ENCODE peak calls at places on chromosomes 11 and 22, in eight cellular contexts. F is transverse colon, K is fibroblast of lung, B is GM12864, J is nephron progenitor cell, G is Calu3, I is brain microvascular endothelial cell, Z is H9. T is an unnamed sample.

GRCh38 chr11:65539401-65540289 is 14.8 kb downstream of the SCYL1 start:
- DNase-seq in F (peak), K (no peak), B (no peak), J (no peak), G (peak), I (no peak), Z (peak), T (peak)

GRCh38 chr11:24900524-24900923 is 403.7 kb downstream of the LUZP2 start:
- DNase-seq in F (no peak), K (no peak), B (no peak), J (no peak), G (no peak), I (no peak), Z (no peak), T (peak)

GRCh38 chr11:130179396-130180306 is 20.1 kb downstream of the ST14 start:
- DNase-seq in F (peak), K (no peak), B (no peak), J (peak), G (peak), I (no peak), Z (no peak), T (no peak)

GRCh38 chr22:20244250-20244648 is 23.9 kb downstream of the RTN4R start:
- DNase-seq in F (no peak), K (no peak), B (no peak), J (no peak), G (no peak), I (no peak), Z (no peak), T (no peak)

GRCh38 chr11:78313181-78313788 is 104.3 kb downstream of the GAB2 start:
- DNase-seq in F (peak), K (peak), B (no peak), J (no peak), G (no peak), I (peak), Z (no peak), T (no peak)

GRCh38 chr11:110349109-110349996 is 52.9 kb upstream of the RDX start:
- DNase-seq in F (no peak), K (peak), B (peak), J (no peak), G (no peak), I (no peak), Z (no peak), T (peak)

GRCh38 chr11:111438846-111439520 is 59.9 kb upstream of the POU2AF1 start:
- DNase-seq in F (peak), K (no peak), B (no peak), J (no peak), G (no peak), I (no peak), Z (no peak), T (no peak)

GRCh38 chr22:31980628-31981027 is 36.3 kb downstream of the YWHAH start:
- DNase-seq in F (no peak), K (no peak), B (no peak), J (no peak), G (no peak), I (no peak), Z (no peak), T (no peak)

GRCh38 chr22:20117656-20118571 is 888 bp upstream of the TRMT2A start:
- DNase-seq in F (peak), K (peak), B (no peak), J (peak), G (peak), I (peak), Z (no peak), T (peak)

GRCh38 chr11:3830741-3831140 is 10.0 kb downstream of the RHOG start:
- DNase-seq in F (no peak), K (no peak), B (no peak), J (no peak), G (no peak), I (no peak), Z (no peak), T (no peak)

GRCh38 chr11:2269601-2270321 is 627 bp downstream of the ASCL2 start:
- DNase-seq in F (peak), K (peak), B (no peak), J (peak), G (no peak), I (no peak), Z (peak), T (peak)

GRCh38 chr11:116217441-116217840 is 555.3 kb downstream of the BUD13 start:
- DNase-seq in F (no peak), K (no peak), B (no peak), J (no peak), G (no peak), I (no peak), Z (no peak), T (no peak)

GRCh38 chr11:7436657-7437056 is 48.6 kb upstream of the OLFML1 start:
- DNase-seq in F (no peak), K (no peak), B (peak), J (no peak), G (no peak), I (no peak), Z (no peak), T (peak)

GRCh38 chr22:26512149-26512793 is at the start of gene TFIP11:
- DNase-seq in F (peak), K (peak), B (peak), J (peak), G (peak), I (peak), Z (peak), T (peak)

GRCh38 chr11:20158597-20159257 is 1.5 kb downstream of the DBX1 start:
- DNase-seq in F (peak), K (peak), B (no peak), J (peak), G (peak), I (peak), Z (peak), T (peak)

GRCh38 chr22:29491012-29491411 is 11.0 kb downstream of the NEFH start:
- DNase-seq in F (no peak), K (no peak), B (no peak), J (no peak), G (no peak), I (no peak), Z (no peak), T (no peak)

GRCh38 chr22:47201996-47202818 is 439.8 kb downstream of the TBC1D22A start:
- DNase-seq in F (no peak), K (no peak), B (no peak), J (no peak), G (no peak), I (no peak), Z (no peak), T (no peak)

GRCh38 chr11:97615541-97615940 is 1225.7 kb downstream of the JRKL start:
- DNase-seq in F (no peak), K (no peak), B (no peak), J (no peak), G (no peak), I (peak), Z (no peak), T (no peak)

GRCh38 chr22:23784215-23784732 is 2.5 kb upstream of the SMARCB1 start:
- DNase-seq in F (peak), K (peak), B (no peak), J (no peak), G (peak), I (peak), Z (no peak), T (no peak)

GRCh38 chr11:67409261-67409666 is 5.4 kb downstream of the TBC1D10C start:
- DNase-seq in F (peak), K (no peak), B (peak), J (no peak), G (no peak), I (no peak), Z (no peak), T (peak)

GRCh38 chr11:35584321-35584720 is 33.9 kb upstream of the FJX1 start:
- DNase-seq in F (no peak), K (peak), B (no peak), J (no peak), G (no peak), I (peak), Z (no peak), T (no peak)

GRCh38 chr11:2199466-2200341 is 28.1 kb upstream of the TH start:
- DNase-seq in F (no peak), K (no peak), B (no peak), J (no peak), G (no peak), I (no peak), Z (no peak), T (no peak)

GRCh38 chr11:82823635-82824614 is 76.3 kb downstream of the PRCP start:
- DNase-seq in F (no peak), K (peak), B (no peak), J (no peak), G (no peak), I (no peak), Z (no peak), T (no peak)

GRCh38 chr22:37288521-37288920 is 6.2 kb downstream of the CYTH4 start:
- DNase-seq in F (no peak), K (no peak), B (no peak), J (no peak), G (no peak), I (no peak), Z (no peak), T (no peak)

GRCh38 chr11:45233804-45234170 is 52.4 kb downstream of the SYT13 start:
- DNase-seq in F (no peak), K (no peak), B (no peak), J (no peak), G (no peak), I (no peak), Z (no peak), T (no peak)
- TF ChIP-seq CTCF in F (no peak), K (no peak), B (no peak), J (no peak), G (no peak), I (no peak), Z (no peak), T (no peak)

DNA sequence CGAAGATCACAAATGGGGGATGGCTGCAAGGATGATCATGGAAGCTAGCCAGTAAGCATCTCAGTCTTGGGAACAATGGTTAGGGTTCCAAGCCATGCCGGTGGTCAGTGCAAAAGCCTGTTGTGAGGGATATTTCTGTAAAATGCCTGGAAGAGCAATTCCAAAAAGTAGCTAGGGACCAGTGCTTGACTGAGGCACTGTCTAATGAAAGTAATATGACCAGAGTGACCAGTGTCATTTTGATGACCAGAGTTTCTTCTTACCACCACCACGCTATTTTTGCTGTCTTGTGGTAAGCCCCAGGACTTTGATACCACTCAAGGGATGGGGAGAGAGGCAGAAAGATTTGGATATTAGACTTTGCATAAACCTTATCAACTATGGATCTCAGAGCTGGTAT is 18.4 kb downstream of the GDPD4 start:
- DNase-seq in F (no peak), K (no peak), B (no peak), J (no peak), G (no peak), I (no peak), Z (no peak), T (no peak)
- TF ChIP-seq CTCF in F (no peak), K (no peak), B (no peak), J (no peak), G (no peak), I (no peak), Z (no peak), T (no peak)

GRCh38 chr11:14977481-14977880 is 5.3 kb upstream of the CALCA start:
- DNase-seq in F (no peak), K (no peak), B (no peak), J (no peak), G (no peak), I (no peak), Z (no peak), T (no peak)

GRCh38 chr11:14973621-14974020 is 1.5 kb upstream of the CALCA start:
- DNase-seq in F (no peak), K (peak), B (no peak), J (peak), G (peak), I (no peak), Z (peak), T (peak)

GRCh38 chr11:14972581-14973490 is 685 bp upstream of the CALCA start:
- DNase-seq in F (no peak), K (no peak), B (no peak), J (peak), G (no peak), I (no peak), Z (peak), T (no peak)

GRCh38 chr11:14974021-14974698 is 2.0 kb upstream of the CALCA start:
- DNase-seq in F (no peak), K (peak), B (no peak), J (peak), G (no peak), I (no peak), Z (peak), T (no peak)

DNA sequence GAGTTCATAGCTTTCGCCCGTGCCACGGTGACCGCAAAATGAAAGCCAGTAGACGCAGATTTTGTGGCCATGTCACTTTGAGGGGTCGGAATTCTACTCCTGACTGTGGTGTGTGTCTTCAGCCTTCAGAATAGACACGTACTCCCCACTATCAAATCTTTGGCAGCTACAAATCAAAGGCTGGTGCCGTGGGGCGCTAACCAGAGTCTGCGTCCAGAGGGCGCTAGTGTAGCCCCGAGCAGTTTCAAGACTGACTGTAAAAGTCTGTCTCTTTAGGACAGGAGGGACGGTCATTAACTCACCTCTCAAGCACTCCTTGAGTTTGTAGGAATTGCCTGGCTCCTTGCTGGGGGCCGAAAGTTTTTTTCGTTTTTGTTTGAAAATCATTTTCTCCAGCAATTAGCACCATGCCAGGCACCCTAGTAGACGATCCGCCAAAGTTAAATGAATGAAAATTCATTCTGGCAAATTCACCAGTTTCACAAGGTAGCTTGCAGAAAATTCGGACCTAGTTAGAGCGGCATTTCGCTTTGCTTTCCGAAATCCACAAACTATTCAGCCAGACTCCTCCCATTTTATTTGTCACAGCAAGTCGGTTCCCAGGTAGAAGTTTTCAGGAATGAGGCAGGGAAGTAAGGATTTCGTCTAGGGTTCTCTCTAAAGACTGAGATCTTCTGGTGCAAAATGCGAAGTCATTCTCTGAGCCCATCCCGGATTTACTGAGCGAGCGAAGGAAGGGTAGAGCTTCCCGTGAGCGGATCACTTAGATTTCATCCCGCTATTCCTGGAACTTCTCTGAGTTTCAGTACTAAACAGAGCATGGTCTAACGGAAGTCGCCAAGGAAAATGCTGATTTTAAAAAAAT is 2.8 kb upstream of the CALCA start:
- DNase-seq in F (peak), K (peak), B (no peak), J (peak), G (peak), I (peak), Z (peak), T (peak)
- TF ChIP-seq CTCF in F (peak), K (peak), B (peak), J (peak), G (peak), I (peak), Z (peak), T (peak)

GRCh38 chr11:93622043-93622442 is 39.4 kb upstream of the CEP295 start:
- DNase-seq in F (no peak), K (no peak), B (no peak), J (no peak), G (no peak), I (no peak), Z (no peak), T (no peak)
- TF ChIP-seq CTCF in F (no peak), K (no peak), B (peak), J (no peak), G (no peak), I (peak), Z (no peak), T (peak)

GRCh38 chr11:119619665-119620064 is 109.3 kb downstream of the NECTIN1 start:
- DNase-seq in F (no peak), K (no peak), B (no peak), J (no peak), G (no peak), I (no peak), Z (no peak), T (no peak)
- TF ChIP-seq CTCF in F (no peak), K (no peak), B (no peak), J (no peak), G (no peak), I (no peak), Z (no peak), T (no peak)

DNA sequence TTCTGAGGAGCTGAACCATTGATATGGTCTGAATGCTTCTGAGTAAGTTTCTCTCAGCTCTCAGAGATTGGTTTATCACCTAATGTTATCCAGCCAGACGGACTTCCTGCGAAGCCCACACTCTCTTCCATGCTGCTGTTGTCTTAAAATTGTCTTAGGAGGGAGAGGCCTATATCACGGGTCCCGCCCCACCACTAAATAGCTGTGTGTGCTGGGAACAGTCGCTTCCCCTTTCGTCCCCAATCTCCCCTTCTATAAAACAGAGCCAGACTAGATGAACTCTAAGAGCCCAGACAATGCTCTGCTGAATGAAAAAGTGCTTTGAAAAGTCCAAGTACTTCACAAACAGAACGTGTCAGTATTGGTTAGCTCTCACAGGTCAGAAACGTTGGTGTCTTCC is 81.4 kb upstream of the AKIP1 start:
- DNase-seq in F (no peak), K (no peak), B (no peak), J (no peak), G (no peak), I (no peak), Z (no peak), T (no peak)
- TF ChIP-seq CTCF in F (no peak), K (no peak), B (no peak), J (no peak), G (no peak), I (no peak), Z (no peak), T (no peak)

GRCh38 chr22:46079861-46080821 is 70.2 kb upstream of the PPARA start:
- DNase-seq in F (peak), K (peak), B (no peak), J (no peak), G (peak), I (no peak), Z (no peak), T (no peak)
- TF ChIP-seq CTCF in F (no peak), K (no peak), B (no peak), J (no peak), G (no peak), I (no peak), Z (no peak), T (no peak)

DNA sequence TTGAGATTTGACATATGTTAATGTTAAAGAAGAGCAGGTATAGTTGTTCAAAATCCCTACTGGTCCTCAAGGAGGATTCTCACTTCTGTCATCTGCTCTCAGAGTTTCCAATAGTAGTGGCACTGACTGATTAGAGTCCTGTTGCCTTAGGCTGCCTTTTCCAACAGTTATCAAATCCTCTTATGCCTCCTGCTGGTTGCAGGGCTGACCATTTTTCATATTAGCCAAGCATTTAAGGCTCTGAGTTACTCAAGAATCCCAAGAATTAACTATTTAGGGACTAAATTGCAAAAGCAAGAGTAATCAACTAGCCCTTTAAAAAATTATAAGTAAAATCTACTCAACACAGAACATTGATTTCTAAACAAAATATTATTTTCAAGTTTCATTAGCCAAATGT is 212.0 kb upstream of the CHORDC1 start:
- DNase-seq in F (no peak), K (no peak), B (no peak), J (no peak), G (peak), I (peak), Z (no peak), T (no peak)
- TF ChIP-seq CTCF in F (no peak), K (no peak), B (no peak), J (no peak), G (no peak), I (no peak), Z (peak), T (peak)